ENCODE peak calls at places on chromosomes 5 and 9, in seven cellular contexts. G, C, K, A, Q, J and V are unnamed samples.

GRCh38 chr5:41863871-41864486 is 6.2 kb downstream of the OXCT1 start:
- DNase-seq in G (peak), C (peak), K (no peak), A (no peak), Q (no peak), J (no peak), V (no peak)

GRCh38 chr5:149776376-149777305 is 46.5 kb downstream of the PPARGC1B start:
- DNase-seq in G (no peak), C (no peak), K (peak), A (peak), Q (no peak), J (no peak), V (no peak)

GRCh38 chr5:115661156-115661555 is 35.3 kb upstream of the TMED7 start:
- DNase-seq in G (no peak), C (peak), K (no peak), A (no peak), Q (no peak), J (no peak), V (no peak)

GRCh38 chr9:27165670-27166069 is 56.6 kb downstream of the TEK start:
- DNase-seq in G (no peak), C (no peak), K (no peak), A (no peak), Q (no peak), J (no peak), V (no peak)

GRCh38 chr5:158135682-158136176 is 276.8 kb upstream of the CLINT1 start:
- DNase-seq in G (no peak), C (no peak), K (no peak), A (no peak), Q (no peak), J (no peak), V (no peak)

GRCh38 chr9:38276751-38277439 is 115.6 kb upstream of the ALDH1B1 start:
- DNase-seq in G (peak), C (no peak), K (no peak), A (no peak), Q (no peak), J (no peak), V (no peak)

GRCh38 chr5:169628891-169629290 is 8.2 kb upstream of the DOCK2 start:
- DNase-seq in G (peak), C (peak), K (no peak), A (no peak), Q (no peak), J (no peak), V (no peak)

GRCh38 chr9:89790542-89791109 is 185.8 kb downstream of the GADD45G start:
- DNase-seq in G (no peak), C (no peak), K (no peak), A (no peak), Q (no peak), J (no peak), V (no peak)

GRCh38 chr9:115235221-115235620 is 117.3 kb upstream of the TNC start:
- DNase-seq in G (no peak), C (no peak), K (no peak), A (no peak), Q (no peak), J (no peak), V (no peak)

GRCh38 chr5:50653946-50654345 is 12.5 kb upstream of the PARP8 start:
- DNase-seq in G (no peak), C (no peak), K (no peak), A (no peak), Q (no peak), J (no peak), V (no peak)

GRCh38 chr5:122153230-122153629 is 23.9 kb downstream of the ZNF474 start:
- DNase-seq in G (peak), C (peak), K (no peak), A (no peak), Q (no peak), J (no peak), V (no peak)

GRCh38 chr5:76521240-76521758 is 101.9 kb downstream of the F2RL2 start:
- DNase-seq in G (peak), C (peak), K (no peak), A (no peak), Q (no peak), J (no peak), V (no peak)